ENCODE peak calls at places on chromosomes 2 and 18, in seven cellular contexts. M, V, F, J, H, C and T are unnamed samples.

GRCh38 chr2:182761903-182762302 is 45.8 kb downstream of the DNAJC10 start:
- DNase-seq in F (peak), H (no peak), V (no peak), J (peak), C (no peak), M (no peak), T (no peak)

GRCh38 chr18:42719221-42719620 is 396.3 kb downstream of the RIT2 start:
- DNase-seq in F (no peak), H (no peak), M (no peak), J (no peak), C (no peak), V (no peak), T (no peak)

GRCh38 chr18:37294951-37295350 is 270.6 kb downstream of the CELF4 start:
- DNase-seq in V (peak), C (no peak), H (peak), F (peak), M (no peak), J (no peak), T (no peak)

GRCh38 chr2:37232131-37232933 is 874 bp downstream of the NDUFAF7 start:
- DNase-seq in J (peak), M (peak), H (peak), V (peak), C (peak), F (no peak), T (no peak)

GRCh38 chr2:19823507-19823906 is 78.3 kb downstream of the TTC32 start:
- DNase-seq in J (peak), H (no peak), F (no peak), M (no peak), C (no peak), V (no peak), T (no peak)

GRCh38 chr2:150535176-150535575 is 47.7 kb upstream of the RND3 start:
- DNase-seq in C (no peak), F (no peak), V (no peak), H (no peak), J (no peak), M (no peak), T (no peak)

GRCh38 chr18:34771958-34772357 is 61.9 kb downstream of the DTNA start:
- DNase-seq in F (no peak), C (no peak), M (no peak), V (no peak), J (peak), H (no peak), T (no peak)

GRCh38 chr2:132837764-132838163 is 167.8 kb upstream of the LYPD1 start:
- DNase-seq in C (no peak), J (no peak), M (no peak), F (no peak), V (no peak), H (no peak), T (no peak)

GRCh38 chr2:104434363-104434792 is 419.5 kb upstream of the POU3F3 start:
- DNase-seq in H (no peak), M (no peak), J (no peak), C (peak), F (peak), V (no peak), T (no peak)
- H3K4me3 ChIP-seq in H (no peak), M (no peak), J (no peak), C (peak), F (no peak), V (no peak), T (peak)

DNA sequence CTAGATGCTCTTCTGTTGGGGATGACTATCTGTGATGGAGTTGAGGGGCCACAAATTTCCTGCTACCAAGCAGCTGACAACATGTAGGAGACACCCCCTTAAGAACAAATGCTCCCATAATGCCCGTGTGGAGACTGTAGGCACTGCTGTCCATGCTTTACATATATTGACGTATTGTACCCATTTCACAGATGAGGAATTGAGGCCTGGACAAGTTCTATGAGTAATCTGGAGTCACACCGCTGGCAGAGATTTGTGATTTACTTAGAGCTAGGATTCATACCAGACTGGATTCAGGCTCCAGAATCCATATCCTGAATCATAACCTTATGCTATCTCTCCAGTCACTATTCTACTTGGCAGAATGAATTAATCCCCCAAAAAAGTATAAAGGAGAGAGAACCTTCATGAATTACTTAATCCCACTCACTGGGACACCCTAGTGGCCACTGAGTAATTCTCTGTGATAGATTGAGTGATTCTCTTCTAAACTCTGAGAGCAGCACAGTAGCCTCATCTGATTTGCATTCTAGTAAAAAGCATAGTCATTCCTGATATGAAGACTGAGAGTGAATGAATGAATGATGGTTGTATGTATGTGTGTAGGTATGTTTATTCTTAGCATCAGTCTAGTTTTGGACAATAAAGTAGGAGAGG is 460.7 kb upstream of the MEIS1 start:
- DNase-seq in J (no peak), H (no peak), C (no peak), M (no peak), V (no peak), F (no peak), T (no peak)
- TF ChIP-seq CTCF in J (no peak), H (no peak), C (no peak), M (no peak), V (peak), F (no peak), T (peak)

DNA sequence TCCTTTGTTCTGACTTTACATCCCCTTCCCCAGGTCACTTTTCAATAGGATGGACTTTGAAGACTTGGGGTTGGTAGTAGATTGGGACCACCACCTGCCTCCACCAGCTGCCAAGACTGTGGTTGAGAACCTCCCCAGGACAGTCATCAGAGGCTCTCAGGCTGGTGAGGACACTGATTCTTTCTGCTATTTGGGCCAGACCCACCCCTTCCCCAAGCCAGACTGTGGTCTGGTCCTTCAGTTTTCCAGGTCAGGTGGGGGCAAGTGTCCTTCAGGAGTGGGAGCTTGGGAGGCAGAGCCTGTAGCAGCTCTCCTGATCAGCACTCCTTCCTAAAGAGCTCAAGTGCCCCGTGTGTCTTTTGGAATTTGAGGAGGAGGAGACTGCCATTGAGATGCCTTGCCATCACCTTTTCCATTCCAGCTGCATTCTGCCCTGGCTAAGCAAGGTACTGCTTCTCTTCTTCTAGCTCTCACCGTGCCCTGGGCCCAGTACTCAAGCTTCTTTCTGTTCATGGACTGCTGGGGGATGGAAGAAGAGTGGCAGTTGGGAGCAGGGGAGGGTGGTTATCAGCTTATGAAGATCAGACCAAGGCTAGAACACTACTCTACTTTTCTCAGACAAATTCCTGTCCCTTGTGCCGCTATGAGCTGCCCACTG is 1.1 kb downstream of the RNF181 start:
- DNase-seq in C (no peak), M (no peak), H (no peak), J (no peak), F (no peak), V (no peak), T (no peak)
- H3K4me3 ChIP-seq in C (peak), M (peak), H (peak), J (peak), F (peak), V (peak), T (peak)

GRCh38 chr2:44295636-44296359 is 20.5 kb downstream of the SLC3A1 start:
- DNase-seq in C (no peak), H (peak), J (no peak), V (no peak), M (no peak), F (peak), T (no peak)
- TF ChIP-seq CTCF in C (no peak), H (peak), J (no peak), V (peak), M (no peak), F (no peak), T (peak)

GRCh38 chr2:46335966-46336436 is 38.8 kb downstream of the EPAS1 start:
- DNase-seq in M (no peak), F (no peak), H (no peak), V (no peak), C (no peak), J (no peak), T (no peak)
- H3K4me3 ChIP-seq in M (no peak), F (no peak), H (no peak), V (no peak), C (peak), J (no peak), T (no peak)

DNA sequence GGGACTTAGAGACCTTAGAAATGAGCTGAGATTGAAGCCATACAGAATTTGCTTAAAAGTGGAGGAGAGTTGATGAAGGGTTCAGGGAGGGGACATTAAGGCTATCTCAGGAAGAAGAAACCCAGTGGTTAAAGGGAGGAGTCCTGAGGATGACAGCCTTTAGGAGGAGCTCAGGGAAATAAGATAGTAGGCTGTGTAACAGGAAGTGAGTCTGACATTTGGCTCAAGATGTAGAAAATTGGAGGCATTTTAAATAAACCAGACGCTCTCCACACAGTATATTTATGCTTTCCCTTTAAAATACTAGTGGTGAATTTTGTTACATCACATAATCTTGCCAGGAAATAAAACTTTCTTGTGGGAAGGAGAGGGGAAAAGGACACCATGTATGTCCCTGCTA is 11.7 kb downstream of the KCNH7 start:
- DNase-seq in J (no peak), H (no peak), M (no peak), V (no peak), F (no peak), C (no peak), T (no peak)
- TF ChIP-seq CTCF in J (no peak), H (no peak), M (no peak), V (no peak), F (no peak), C (no peak), T (no peak)

GRCh38 chr2:120893874-120894584 is 158.4 kb downstream of the GLI2 start:
- DNase-seq in J (no peak), H (no peak), F (peak), M (peak), V (no peak), C (no peak), T (no peak)

GRCh38 chr2:120890566-120891360 is 155.1 kb downstream of the GLI2 start:
- DNase-seq in V (no peak), J (no peak), C (no peak), F (no peak), M (no peak), H (no peak), T (no peak)

GRCh38 chr2:120889936-120890335 is 154.3 kb downstream of the GLI2 start:
- DNase-seq in H (no peak), F (no peak), V (no peak), M (no peak), C (no peak), J (no peak), T (no peak)

GRCh38 chr2:120892967-120893667 is 157.4 kb downstream of the GLI2 start:
- DNase-seq in C (no peak), H (no peak), J (peak), V (no peak), M (no peak), F (peak), T (no peak)

GRCh38 chr2:120892271-120892966 is 156.8 kb downstream of the GLI2 start:
- DNase-seq in C (no peak), J (no peak), F (no peak), H (no peak), M (no peak), V (no peak), T (no peak)
- H3K4me3 ChIP-seq in C (no peak), J (no peak), F (no peak), H (no peak), M (no peak), V (no peak), T (no peak)

GRCh38 chr2:135798762-135799161 is 38.2 kb downstream of the LCT start:
- DNase-seq in V (no peak), M (no peak), C (no peak), F (no peak), J (no peak), H (no peak), T (no peak)

GRCh38 chr2:135797497-135798274 is 39.3 kb downstream of the LCT start:
- DNase-seq in C (peak), J (peak), F (peak), V (peak), M (peak), H (peak), T (peak)

GRCh38 chr2:135800513-135801460 is 36.2 kb downstream of the LCT start:
- DNase-seq in M (no peak), F (no peak), C (no peak), J (no peak), V (no peak), H (no peak), T (no peak)

GRCh38 chr2:135798275-135798705 is 38.7 kb downstream of the LCT start:
- DNase-seq in C (no peak), H (no peak), F (no peak), J (no peak), V (no peak), M (no peak), T (no peak)

DNA sequence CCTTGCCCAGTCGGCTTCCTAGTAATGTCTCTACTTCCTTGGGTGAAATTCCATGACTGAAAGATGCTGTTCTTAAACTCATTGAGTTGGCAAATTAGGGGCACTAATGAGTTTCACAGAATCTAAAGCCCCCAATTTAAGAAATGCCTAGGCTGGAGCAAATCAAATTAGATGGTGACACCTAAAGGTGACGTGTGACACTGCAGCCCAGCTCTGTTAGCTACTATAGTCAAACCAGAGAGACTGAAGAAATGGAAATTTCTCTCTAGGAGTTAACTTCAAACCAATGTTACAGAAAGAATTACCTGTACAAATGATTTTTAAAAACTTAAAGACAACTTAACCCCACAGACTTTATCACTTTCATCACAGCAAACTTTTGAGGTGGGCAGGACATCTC is 37.2 kb downstream of the LCT start:
- DNase-seq in F (no peak), V (peak), C (no peak), J (no peak), H (no peak), M (no peak), T (no peak)
- TF ChIP-seq CTCF in F (no peak), V (peak), C (no peak), J (no peak), H (no peak), M (no peak), T (peak)

GRCh38 chr18:48767090-48767670 is 183.6 kb downstream of the SMAD7 start:
- DNase-seq in V (no peak), M (peak), H (no peak), C (peak), F (peak), J (peak), T (no peak)
- H3K4me3 ChIP-seq in V (no peak), M (no peak), H (no peak), C (no peak), F (no peak), J (no peak), T (no peak)

DNA sequence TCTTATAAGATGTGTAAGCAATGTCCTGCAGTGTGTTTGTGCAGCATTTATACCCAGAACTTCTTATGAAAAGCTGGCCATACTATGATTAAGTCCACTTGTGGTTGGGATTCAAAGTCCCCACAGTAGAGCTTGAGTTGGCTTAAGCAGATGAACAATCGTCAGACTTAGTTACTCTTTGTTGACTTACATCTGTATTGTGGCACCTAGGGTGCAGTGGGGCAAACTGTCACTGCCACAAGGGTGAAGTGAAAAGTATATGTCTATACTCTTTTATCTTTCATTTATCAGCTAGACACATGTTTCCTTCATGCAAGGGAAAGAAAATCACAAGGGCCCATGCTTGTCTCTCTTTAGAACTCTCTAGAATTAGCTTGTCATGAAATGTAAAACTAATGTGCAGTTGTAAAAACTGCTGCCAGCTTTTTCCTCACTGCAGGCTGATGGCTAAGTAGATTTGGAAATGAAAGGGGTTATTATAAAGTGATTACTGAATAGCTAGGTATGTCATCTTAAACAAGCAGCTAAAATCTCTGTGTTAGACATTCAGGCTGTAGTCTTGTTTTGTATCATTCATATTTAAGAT is 474.5 kb downstream of the PTPRM start:
- DNase-seq in H (peak), V (no peak), F (no peak), J (no peak), C (no peak), M (no peak), T (no peak)
- TF ChIP-seq CTCF in H (no peak), V (no peak), F (no peak), J (no peak), C (no peak), M (no peak), T (no peak)